ENCODE peak calls at places on chromosomes 12 and 14, in six cellular contexts. Y, O, V, X, P and T are unnamed samples.
A peak's percentile ranks its signal among the peaks of the same experiment; 100 is the strongest.

GRCh38 chr14:67137744-67138371 is 51.4 kb upstream of the GARIN2 start:
- DNase-seq in Y (peak; percentile 9), O (peak; percentile 1), V (peak; percentile 35), X (peak; percentile 39), P (no peak), T (no peak)

GRCh38 chr12:22935501-22935900 is 310.5 kb downstream of the ETNK1 start:
- DNase-seq in Y (no peak), O (no peak), V (no peak), X (peak; percentile 38), P (no peak), T (no peak)

GRCh38 chr12:119594772-119595445 is 1.3 kb downstream of the TMEM233 start:
- DNase-seq in Y (no peak), O (no peak), V (no peak), X (no peak), P (no peak), T (no peak)

GRCh38 chr12:20868277-20868676 is 57.8 kb downstream of the SLCO1B3 start:
- DNase-seq in Y (no peak), O (no peak), V (no peak), X (no peak), P (no peak), T (no peak)

GRCh38 chr12:131829351-131829794 is 1.2 kb downstream of the MMP17 start:
- DNase-seq in Y (no peak), O (peak; percentile 29), V (no peak), X (peak; percentile 22), P (no peak), T (no peak)

GRCh38 chr12:6788972-6789905 is at the start of gene CD4:
- DNase-seq in Y (no peak), O (no peak), V (no peak), X (peak; percentile 50), P (no peak), T (no peak)

GRCh38 chr12:100447405-100447804 is 26.3 kb upstream of the NR1H4 start:
- DNase-seq in Y (no peak), O (no peak), V (no peak), X (no peak), P (no peak), T (no peak)

GRCh38 chr12:116376354-116377193 is 99.1 kb upstream of the MED13L start:
- DNase-seq in Y (peak; percentile 95), O (peak; percentile 80), V (peak; percentile 84), X (peak; percentile 61), P (no peak), T (no peak)

GRCh38 chr14:51868405-51868804 is 8.0 kb downstream of the GNG2 start:
- DNase-seq in Y (no peak), O (no peak), V (no peak), X (no peak), P (no peak), T (no peak)

GRCh38 chr14:102732924-102733323 is 44.3 kb upstream of the TRAF3 start:
- DNase-seq in Y (no peak), O (no peak), V (no peak), X (no peak), P (no peak), T (no peak)

GRCh38 chr14:65186951-65187350 is 84.6 kb upstream of the MAX start:
- DNase-seq in Y (no peak), O (no peak), V (no peak), X (no peak), P (no peak), T (no peak)

GRCh38 chr12:53048780-53049401 is 974 bp upstream of the TNS2 start:
- DNase-seq in Y (peak; percentile 52), O (peak; percentile 79), V (peak; percentile 85), X (peak; percentile 79), P (peak; percentile 82), T (no peak)

GRCh38 chr12:53047221-53048032 is 2.4 kb upstream of the TNS2 start:
- DNase-seq in Y (peak; percentile 32), O (peak; percentile 77), V (peak; percentile 80), X (peak; percentile 87), P (peak; percentile 82), T (no peak)

GRCh38 chr12:53046655-53047220 is 3.1 kb upstream of the TNS2 start:
- DNase-seq in Y (peak; percentile 66), O (peak; percentile 85), V (peak; percentile 89), X (peak; percentile 91), P (peak; percentile 93), T (no peak)

GRCh38 chr12:53049582-53050318 is at the start of gene TNS2:
- DNase-seq in Y (peak; percentile 81), O (peak; percentile 80), V (peak; percentile 81), X (peak; percentile 75), P (peak; percentile 87), T (no peak)

DNA sequence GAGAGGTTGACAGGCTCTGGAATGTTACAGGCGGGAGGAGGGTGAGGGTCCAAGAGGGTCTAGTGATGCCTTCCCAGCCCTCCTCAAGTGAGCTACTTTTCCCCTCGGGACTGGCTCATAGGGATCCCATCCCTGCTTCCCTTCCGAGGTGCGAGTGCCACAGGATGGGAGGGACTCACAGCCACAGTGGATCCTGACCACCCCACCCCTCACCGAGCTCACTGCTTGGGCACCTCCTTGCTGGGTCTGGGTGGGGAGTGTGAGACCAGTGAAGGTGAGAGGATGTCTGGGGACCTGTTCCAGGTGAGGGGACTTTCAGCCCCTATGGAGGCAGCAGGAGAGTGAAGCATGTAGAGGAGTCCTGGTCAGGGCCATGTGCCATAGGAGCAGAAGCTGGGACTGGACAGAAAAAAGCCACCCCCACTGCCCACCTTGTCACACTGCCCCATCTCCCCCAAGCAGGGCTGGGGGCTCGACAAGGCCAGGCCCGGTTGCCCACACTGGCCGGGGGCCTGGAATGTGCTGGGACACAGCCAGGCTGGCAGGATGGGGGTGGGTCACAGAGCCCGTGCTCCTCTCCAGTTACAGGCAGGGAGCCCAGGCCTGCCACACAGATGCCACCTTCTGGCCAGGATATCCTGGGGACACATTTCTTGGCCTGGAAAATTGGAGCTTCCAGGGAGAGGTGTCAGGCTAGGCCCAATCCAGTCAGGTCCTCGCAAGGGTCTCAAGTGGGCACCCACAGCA is 1.7 kb upstream of the TNS2 start:
- DNase-seq in Y (peak; percentile 41), O (peak; percentile 55), V (no peak), X (no peak), P (peak; percentile 64), T (no peak)
- TF ChIP-seq CTCF in Y (no peak), O (no peak), V (peak; percentile 0), X (no peak), P (no peak), T (peak; percentile 18)

DNA sequence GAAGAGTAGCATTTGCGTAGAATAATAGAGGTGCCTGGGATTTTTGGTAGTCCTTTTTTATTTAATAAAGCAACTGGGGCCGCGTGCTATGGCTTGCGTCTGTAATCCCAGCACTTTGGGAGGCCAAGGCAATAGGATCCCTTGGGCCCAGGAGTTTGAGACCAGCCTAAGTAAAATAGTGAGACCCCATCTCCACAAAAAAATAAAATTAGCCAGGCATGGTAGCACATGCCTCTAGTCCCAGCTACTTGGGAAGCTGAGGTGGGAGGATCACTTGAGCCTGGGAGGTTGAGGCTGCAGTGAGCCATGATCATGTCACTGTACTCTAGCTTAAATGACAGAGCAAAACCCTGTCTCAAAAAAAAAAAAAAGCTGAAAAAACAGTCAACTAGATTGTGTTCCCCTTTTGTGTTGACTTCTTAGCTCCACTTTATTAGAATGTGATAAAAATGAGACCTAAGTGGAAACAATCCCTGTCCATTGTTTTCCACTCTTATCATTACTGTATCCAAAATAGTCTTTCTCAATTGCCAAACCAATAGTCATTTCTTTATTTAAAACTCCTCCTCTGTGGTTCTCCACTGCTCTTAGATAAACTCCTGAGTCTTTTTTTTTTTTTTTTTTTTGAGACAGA is 7.4 kb downstream of the PRKCH start:
- DNase-seq in Y (no peak), O (no peak), V (no peak), X (no peak), P (no peak), T (no peak)
- H3K4me3 ChIP-seq in Y (no peak overlapping the region), O (no peak overlapping the region), V (no peak overlapping the region), X (no peak overlapping the region), P (no peak overlapping the region), T (no peak overlapping the region)

GRCh38 chr12:47520029-47520428 is 185.8 kb downstream of the RPAP3 start:
- DNase-seq in Y (no peak), O (no peak), V (no peak), X (no peak), P (no peak), T (no peak)

DNA sequence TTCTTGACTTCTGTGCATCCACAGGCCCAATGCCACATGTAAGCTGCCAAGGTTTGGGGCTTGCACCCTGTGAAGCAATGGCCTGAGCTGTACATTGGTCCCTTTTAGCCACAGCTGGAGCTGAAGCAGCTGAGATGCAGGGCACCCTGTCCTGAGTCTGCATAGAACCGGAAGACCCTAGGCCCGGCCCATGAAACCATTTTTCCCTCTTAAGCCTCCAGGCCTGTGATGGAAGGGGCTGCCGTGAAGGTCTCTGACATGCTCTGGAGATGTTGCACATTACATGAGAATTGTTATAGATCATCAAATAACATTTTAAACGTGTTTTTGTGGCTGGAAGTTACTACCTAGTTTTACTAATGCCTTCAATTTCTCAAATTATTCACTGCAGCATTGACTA is 188.7 kb downstream of the RPAP3 start:
- DNase-seq in Y (no peak), O (no peak), V (no peak), X (no peak), P (no peak), T (no peak)
- TF ChIP-seq CTCF in Y (no peak), O (no peak), V (no peak), X (no peak), P (no peak), T (no peak)

GRCh38 chr12:2334291-2335088 is 281.7 kb downstream of the CACNA1C start:
- DNase-seq in Y (no peak), O (no peak), V (no peak), X (no peak), P (no peak), T (no peak)
- H3K4me3 ChIP-seq in Y (no peak overlapping the region), O (no peak overlapping the region), V (no peak overlapping the region), X (no peak overlapping the region), P (no peak overlapping the region), T (no peak overlapping the region)

GRCh38 chr14:91714805-91715204 is 17.1 kb downstream of the CATSPERB start:
- DNase-seq in Y (no peak), O (no peak), V (no peak), X (no peak), P (no peak), T (no peak)
- TF ChIP-seq CTCF in Y (no peak), O (no peak), V (no peak), X (no peak), P (no peak), T (no peak)

DNA sequence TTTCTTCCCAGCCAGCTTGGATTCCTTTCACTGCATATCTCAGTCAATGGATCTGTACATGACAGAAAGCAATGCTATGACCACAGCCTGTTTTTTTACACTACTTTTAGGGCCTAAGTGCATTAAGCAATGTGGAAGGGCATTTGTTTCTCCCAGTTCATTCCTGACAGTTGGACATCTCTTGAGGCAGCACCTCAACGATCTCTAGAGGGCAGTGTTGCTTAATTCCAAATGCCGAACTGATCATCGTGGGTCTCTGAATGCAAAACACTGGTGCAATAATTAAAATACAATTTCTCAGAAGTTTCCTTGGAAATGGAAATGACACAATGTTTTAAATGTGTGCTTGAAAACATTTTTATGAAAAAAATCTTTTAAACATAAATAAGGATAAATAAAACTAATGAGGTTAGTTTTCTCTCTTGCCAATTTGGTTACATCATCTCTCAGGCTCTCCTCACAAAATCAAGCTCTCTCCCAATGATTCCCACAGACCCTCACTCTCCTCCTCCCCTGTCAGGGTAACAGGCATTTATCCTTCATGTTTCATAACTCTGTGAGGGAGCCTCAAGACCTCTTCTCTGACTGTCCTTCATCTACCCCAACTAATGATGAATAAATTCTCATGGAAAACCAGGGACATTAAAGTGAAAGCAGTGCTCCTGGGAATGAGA is 192.4 kb upstream of the SLC16A7 start:
- DNase-seq in Y (peak; percentile 70), O (peak; percentile 75), V (peak; percentile 80), X (peak; percentile 91), P (peak; percentile 57), T (no peak)
- H3K4me3 ChIP-seq in Y (peak overlapping the region; percentile 20), O (peak overlapping the region; percentile 19), V (peak overlapping the region; percentile 4), X (peak overlapping the region; percentile 55), P (no peak overlapping the region), T (peak overlapping the region; percentile 19)